ENCODE peak calls at places on chromosome 17, in nine cellular contexts. One of them, this sample, is unnamed. For H3K4me1, the result is how much of the 10 kb centered on the place peaks cover.

GRCh38 chr17:147796-148740 is 10.7 kb downstream of the SCGB1C2 start:
- DNase-seq in neural progenitor cell: no peak
- DNase-seq in PC-3: no peak
- DNase-seq in GM23338: no peak
- DNase-seq in HCT116: no peak
- DNase-seq in OCI-LY7: no peak
- DNase-seq in GM23248: no peak
- DNase-seq in hepatocyte: no peak
- DNase-seq in SK-N-SH: no peak
- DNase-seq in this sample: no peak

GRCh38 chr17:74759243-74759801 is 10.9 kb downstream of the NHERF1 start:
- DNase-seq in neural progenitor cell: no peak
- DNase-seq in PC-3: no peak
- DNase-seq in GM23338: no peak
- DNase-seq in HCT116: no peak
- DNase-seq in OCI-LY7: peak
- DNase-seq in GM23248: no peak
- DNase-seq in hepatocyte: no peak
- DNase-seq in SK-N-SH: peak
- DNase-seq in this sample: peak

GRCh38 chr17:44159519-44160210 is 10.8 kb upstream of the ASB16 start:
- DNase-seq in neural progenitor cell: no peak
- DNase-seq in PC-3: no peak
- DNase-seq in GM23338: no peak
- DNase-seq in HCT116: no peak
- DNase-seq in OCI-LY7: no peak
- DNase-seq in GM23248: no peak
- DNase-seq in hepatocyte: peak
- DNase-seq in SK-N-SH: no peak
- DNase-seq in this sample: no peak

GRCh38 chr17:82815354-82815753 is 24.5 kb downstream of the ZNF750 start:
- DNase-seq in neural progenitor cell: no peak
- DNase-seq in PC-3: no peak
- DNase-seq in GM23338: no peak
- DNase-seq in HCT116: no peak
- DNase-seq in OCI-LY7: no peak
- DNase-seq in GM23248: no peak
- DNase-seq in hepatocyte: no peak
- DNase-seq in SK-N-SH: no peak
- DNase-seq in this sample: no peak

GRCh38 chr17:4986951-4987766 is at the start of gene CAMTA2:
- DNase-seq in neural progenitor cell: peak
- DNase-seq in PC-3: peak
- DNase-seq in GM23338: peak
- DNase-seq in HCT116: peak
- DNase-seq in OCI-LY7: peak
- DNase-seq in GM23248: peak
- DNase-seq in hepatocyte: peak
- DNase-seq in SK-N-SH: peak
- DNase-seq in this sample: peak

GRCh38 chr17:76772842-76773521 is 35.1 kb downstream of the MFSD11 start:
- DNase-seq in neural progenitor cell: peak
- DNase-seq in PC-3: peak
- DNase-seq in GM23338: no peak
- DNase-seq in HCT116: peak
- DNase-seq in OCI-LY7: peak
- DNase-seq in GM23248: peak
- DNase-seq in hepatocyte: peak
- DNase-seq in SK-N-SH: peak
- DNase-seq in this sample: no peak

GRCh38 chr17:75769536-75769935 is 4.5 kb upstream of the GALK1 start:
- DNase-seq in neural progenitor cell: no peak
- DNase-seq in PC-3: no peak
- DNase-seq in GM23338: no peak
- DNase-seq in HCT116: no peak
- DNase-seq in OCI-LY7: no peak
- DNase-seq in GM23248: no peak
- DNase-seq in hepatocyte: peak
- DNase-seq in SK-N-SH: peak
- DNase-seq in this sample: no peak

GRCh38 chr17:15931394-15931793 is 13.5 kb upstream of the ADORA2B start:
- DNase-seq in neural progenitor cell: no peak
- DNase-seq in PC-3: peak
- DNase-seq in GM23338: no peak
- DNase-seq in HCT116: no peak
- DNase-seq in OCI-LY7: no peak
- DNase-seq in GM23248: no peak
- DNase-seq in hepatocyte: no peak
- DNase-seq in SK-N-SH: no peak
- DNase-seq in this sample: no peak

GRCh38 chr17:32514587-32514986 is 27.8 kb downstream of the CDK5R1 start:
- DNase-seq in neural progenitor cell: no peak
- DNase-seq in PC-3: no peak
- DNase-seq in GM23338: peak
- DNase-seq in HCT116: no peak
- DNase-seq in OCI-LY7: no peak
- DNase-seq in GM23248: no peak
- DNase-seq in hepatocyte: no peak
- DNase-seq in SK-N-SH: no peak
- DNase-seq in this sample: no peak

GRCh38 chr17:2241823-2242222 is 61.8 kb downstream of the SMG6 start:
- DNase-seq in neural progenitor cell: no peak
- DNase-seq in PC-3: no peak
- DNase-seq in GM23338: no peak
- DNase-seq in HCT116: no peak
- DNase-seq in OCI-LY7: no peak
- DNase-seq in GM23248: peak
- DNase-seq in hepatocyte: no peak
- DNase-seq in SK-N-SH: no peak
- DNase-seq in this sample: no peak

GRCh38 chr17:17107281-17107680 is 65.0 kb downstream of the MPRIP start:
- DNase-seq in neural progenitor cell: no peak
- DNase-seq in PC-3: no peak
- DNase-seq in GM23338: no peak
- DNase-seq in HCT116: no peak
- DNase-seq in OCI-LY7: no peak
- DNase-seq in GM23248: no peak
- DNase-seq in hepatocyte: no peak
- DNase-seq in SK-N-SH: no peak
- DNase-seq in this sample: no peak
- H3K4me1 ChIP-seq in neural progenitor cell: under half
- H3K4me1 ChIP-seq in PC-3: under half
- H3K4me1 ChIP-seq in GM23338: under half
- H3K4me1 ChIP-seq in HCT116: under half
- H3K4me1 ChIP-seq in OCI-LY7: under half
- H3K4me1 ChIP-seq in GM23248: under half
- H3K4me1 ChIP-seq in hepatocyte: under half
- H3K4me1 ChIP-seq in SK-N-SH: under half
- H3K4me1 ChIP-seq in this sample: under half

GRCh38 chr17:78265121-78265520 is 33.7 kb downstream of the TMEM235 start:
- DNase-seq in neural progenitor cell: no peak
- DNase-seq in PC-3: no peak
- DNase-seq in GM23338: no peak
- DNase-seq in HCT116: no peak
- DNase-seq in OCI-LY7: no peak
- DNase-seq in GM23248: no peak
- DNase-seq in hepatocyte: no peak
- DNase-seq in SK-N-SH: peak
- DNase-seq in this sample: no peak

GRCh38 chr17:78266231-78266631 is 34.8 kb downstream of the TMEM235 start:
- DNase-seq in neural progenitor cell: no peak
- DNase-seq in PC-3: no peak
- DNase-seq in GM23338: no peak
- DNase-seq in HCT116: no peak
- DNase-seq in OCI-LY7: no peak
- DNase-seq in GM23248: no peak
- DNase-seq in hepatocyte: peak
- DNase-seq in SK-N-SH: peak
- DNase-seq in this sample: no peak

GRCh38 chr17:78266771-78267170 is 35.3 kb downstream of the TMEM235 start:
- DNase-seq in neural progenitor cell: no peak
- DNase-seq in PC-3: no peak
- DNase-seq in GM23338: no peak
- DNase-seq in HCT116: no peak
- DNase-seq in OCI-LY7: no peak
- DNase-seq in GM23248: no peak
- DNase-seq in hepatocyte: peak
- DNase-seq in SK-N-SH: peak
- DNase-seq in this sample: no peak

GRCh38 chr17:78263736-78264340 is 32.4 kb downstream of the TMEM235 start:
- DNase-seq in neural progenitor cell: no peak
- DNase-seq in PC-3: no peak
- DNase-seq in GM23338: no peak
- DNase-seq in HCT116: no peak
- DNase-seq in OCI-LY7: no peak
- DNase-seq in GM23248: no peak
- DNase-seq in hepatocyte: peak
- DNase-seq in SK-N-SH: no peak
- DNase-seq in this sample: no peak

DNA sequence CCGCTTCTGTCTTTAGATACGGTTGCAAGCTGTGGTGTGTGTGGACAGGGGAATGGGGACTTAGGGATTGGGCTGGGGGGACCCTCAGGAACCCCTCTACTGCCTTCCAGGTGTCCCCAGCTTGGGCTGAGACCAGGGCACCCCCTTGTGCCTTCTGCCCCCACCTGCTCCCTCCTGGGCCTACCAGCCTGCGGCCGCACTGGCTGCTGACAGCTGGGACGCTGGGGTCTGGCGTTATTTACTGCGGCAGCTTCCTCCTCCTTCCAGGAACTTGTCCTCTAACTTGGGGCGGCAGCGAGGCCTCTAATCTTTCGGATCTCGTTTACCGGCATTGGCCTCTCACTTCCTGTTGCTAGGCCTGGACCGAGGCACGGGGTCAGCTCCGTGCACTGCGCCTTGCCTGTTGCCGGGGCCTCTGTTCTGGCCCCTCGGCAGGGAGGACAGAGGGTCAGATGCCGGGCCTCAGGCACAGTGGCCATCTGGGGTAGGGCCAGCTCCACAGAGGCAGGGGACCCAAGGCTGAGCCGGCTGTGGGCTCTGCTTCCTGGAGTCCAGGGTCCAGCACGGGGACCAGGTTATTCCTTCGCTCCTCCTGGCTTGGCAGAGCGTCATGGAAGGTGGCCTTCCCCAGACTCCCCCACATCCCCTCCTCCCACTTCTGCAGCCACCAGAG is 31.8 kb downstream of the TMEM235 start:
- DNase-seq in neural progenitor cell: no peak
- DNase-seq in PC-3: no peak
- DNase-seq in GM23338: no peak
- DNase-seq in HCT116: no peak
- DNase-seq in OCI-LY7: no peak
- DNase-seq in GM23248: no peak
- DNase-seq in hepatocyte: peak
- DNase-seq in SK-N-SH: peak
- DNase-seq in this sample: no peak
- TF ChIP-seq EZH2phosphoT487 in neural progenitor cell: no peak
- TF ChIP-seq EZH2phosphoT487 in PC-3: no peak
- TF ChIP-seq EZH2phosphoT487 in GM23338: no peak
- TF ChIP-seq EZH2phosphoT487 in HCT116: no peak
- TF ChIP-seq EZH2phosphoT487 in OCI-LY7: no peak
- TF ChIP-seq EZH2phosphoT487 in GM23248: no peak
- TF ChIP-seq EZH2phosphoT487 in hepatocyte: no peak
- TF ChIP-seq EZH2phosphoT487 in SK-N-SH: no peak
- TF ChIP-seq EZH2phosphoT487 in this sample: no peak

GRCh38 chr17:80825471-80826345 is 165.9 kb upstream of the CHMP6 start:
- DNase-seq in neural progenitor cell: no peak
- DNase-seq in PC-3: no peak
- DNase-seq in GM23338: no peak
- DNase-seq in HCT116: no peak
- DNase-seq in OCI-LY7: no peak
- DNase-seq in GM23248: no peak
- DNase-seq in hepatocyte: peak
- DNase-seq in SK-N-SH: no peak
- DNase-seq in this sample: no peak

GRCh38 chr17:80827646-80828643 is 163.7 kb upstream of the CHMP6 start:
- DNase-seq in neural progenitor cell: peak
- DNase-seq in PC-3: no peak
- DNase-seq in GM23338: peak
- DNase-seq in HCT116: no peak
- DNase-seq in OCI-LY7: peak
- DNase-seq in GM23248: no peak
- DNase-seq in hepatocyte: no peak
- DNase-seq in SK-N-SH: no peak
- DNase-seq in this sample: no peak

GRCh38 chr17:80829166-80829813 is 162.4 kb upstream of the CHMP6 start:
- DNase-seq in neural progenitor cell: no peak
- DNase-seq in PC-3: no peak
- DNase-seq in GM23338: no peak
- DNase-seq in HCT116: no peak
- DNase-seq in OCI-LY7: no peak
- DNase-seq in GM23248: no peak
- DNase-seq in hepatocyte: no peak
- DNase-seq in SK-N-SH: no peak
- DNase-seq in this sample: no peak

GRCh38 chr17:80826346-80826954 is 165.2 kb upstream of the CHMP6 start:
- DNase-seq in neural progenitor cell: no peak
- DNase-seq in PC-3: no peak
- DNase-seq in GM23338: no peak
- DNase-seq in HCT116: no peak
- DNase-seq in OCI-LY7: no peak
- DNase-seq in GM23248: no peak
- DNase-seq in hepatocyte: no peak
- DNase-seq in SK-N-SH: no peak
- DNase-seq in this sample: no peak

GRCh38 chr17:80826955-80827645 is 164.5 kb upstream of the CHMP6 start:
- DNase-seq in neural progenitor cell: peak
- DNase-seq in PC-3: peak
- DNase-seq in GM23338: no peak
- DNase-seq in HCT116: no peak
- DNase-seq in OCI-LY7: no peak
- DNase-seq in GM23248: peak
- DNase-seq in hepatocyte: peak
- DNase-seq in SK-N-SH: peak
- DNase-seq in this sample: no peak
- H2AFZ ChIP-seq in neural progenitor cell: no peak
- H2AFZ ChIP-seq in PC-3: no peak
- H2AFZ ChIP-seq in GM23338: no peak
- H2AFZ ChIP-seq in HCT116: no peak
- H2AFZ ChIP-seq in OCI-LY7: no peak
- H2AFZ ChIP-seq in GM23248: no peak
- H2AFZ ChIP-seq in hepatocyte: no peak
- H2AFZ ChIP-seq in SK-N-SH: no peak
- H2AFZ ChIP-seq in this sample: no peak

DNA sequence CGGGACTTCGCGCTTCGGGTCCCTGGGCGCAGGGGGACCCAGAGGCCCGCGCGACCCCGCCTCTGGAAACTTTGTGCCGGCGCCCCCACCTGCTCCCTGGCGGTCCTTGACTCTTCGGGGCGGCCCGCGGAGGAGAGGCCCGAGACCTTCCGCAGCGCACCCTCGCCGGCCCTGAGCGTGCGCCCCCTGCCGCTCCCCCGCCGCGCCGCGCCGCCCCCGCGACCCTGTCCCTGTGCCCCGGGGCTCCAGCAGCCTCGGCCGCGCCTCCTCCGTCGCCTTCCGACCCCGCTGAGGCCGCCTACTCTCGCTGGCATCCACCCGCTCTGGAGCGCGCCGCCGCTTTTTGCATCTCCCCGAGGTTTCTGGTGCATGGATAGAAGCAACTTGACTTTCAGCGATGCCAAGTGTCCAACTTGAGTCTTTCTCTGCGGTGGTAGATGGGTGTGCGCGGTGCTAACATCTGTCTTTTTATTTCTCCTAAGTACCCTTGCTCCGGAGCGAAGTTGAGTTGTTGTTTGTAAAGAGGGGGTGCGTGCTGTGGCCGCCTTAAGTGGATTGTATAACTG is 414 bp downstream of the DUSP14 start:
- DNase-seq in neural progenitor cell: peak
- DNase-seq in PC-3: peak
- DNase-seq in GM23338: peak
- DNase-seq in HCT116: no peak
- DNase-seq in OCI-LY7: peak
- DNase-seq in GM23248: peak
- DNase-seq in hepatocyte: peak
- DNase-seq in SK-N-SH: peak
- DNase-seq in this sample: peak
- H3K4me1 ChIP-seq in neural progenitor cell: under half
- H3K4me1 ChIP-seq in PC-3: under half
- H3K4me1 ChIP-seq in GM23338: under half
- H3K4me1 ChIP-seq in HCT116: under half
- H3K4me1 ChIP-seq in OCI-LY7: under half
- H3K4me1 ChIP-seq in GM23248: under half
- H3K4me1 ChIP-seq in hepatocyte: under half
- H3K4me1 ChIP-seq in SK-N-SH: under half
- H3K4me1 ChIP-seq in this sample: under half